ENCODE peak calls at places on chromosomes 16 and 17, in four cellular contexts. P is DMS153; V is effector memory CD8-positive, alpha-beta T cell; A is stimulated activated CD8-positive, alpha-beta memory T cell treated with anti-CD3 and anti-CD28 coated beads, Interleukin-15, amount 100 ng/mL, for 48 hours. O is an unnamed sample.

GRCh38 chr17:65633988-65634387 is 72.5 kb upstream of the AXIN2 start:
- DNase-seq in V (no peak), A (no peak), P (peak), O (no peak)

GRCh38 chr16:19014456-19014855 is 30.7 kb downstream of the TMC7 start:
- DNase-seq in P (no peak), V (no peak), A (no peak), O (no peak)

GRCh38 chr16:87293990-87294389 is 23.2 kb downstream of the C16orf95 start:
- DNase-seq in P (no peak), V (no peak), A (no peak), O (no peak)

GRCh38 chr17:59365383-59365981 is 34.0 kb downstream of the YPEL2 start:
- DNase-seq in A (no peak), P (peak), V (no peak), O (no peak)

GRCh38 chr16:72952404-72953301 is 95.3 kb downstream of the ZFHX3 start:
- DNase-seq in A (no peak), V (no peak), P (no peak), O (no peak)

GRCh38 chr16:71927383-71927782 is 32.1 kb downstream of the IST1 start:
- DNase-seq in V (no peak), A (no peak), P (no peak), O (no peak)

GRCh38 chr17:74356640-74357465 is 4.8 kb downstream of the BTBD17 start:
- DNase-seq in V (no peak), P (no peak), A (no peak), O (no peak)

GRCh38 chr17:48488548-48489106 is 42.2 kb downstream of the HOXB1 start:
- DNase-seq in V (no peak), P (peak), A (no peak), O (no peak)

GRCh38 chr16:66927918-66928649 is 2.7 kb upstream of the RRAD start:
- DNase-seq in P (no peak), A (no peak), V (no peak), O (no peak)

GRCh38 chr17:17179371-17179827 is 26.7 kb downstream of the PLD6 start:
- DNase-seq in A (no peak), V (no peak), P (no peak), O (no peak)

GRCh38 chr17:28368306-28368831 is 1.7 kb downstream of the VTN start:
- DNase-seq in V (no peak), P (no peak), A (no peak), O (no peak)

GRCh38 chr17:81083125-81083765 is 48.3 kb downstream of the BAIAP2 start:
- DNase-seq in V (no peak), P (no peak), A (no peak), O (no peak)

GRCh38 chr16:1026784-1027415 is 45.3 kb downstream of the SOX8 start:
- DNase-seq in P (no peak), V (no peak), A (no peak), O (no peak)

GRCh38 chr17:2084129-2084765 is 29.3 kb downstream of the HIC1 start:
- DNase-seq in P (no peak), V (no peak), A (no peak), O (no peak)

GRCh38 chr17:47220531-47220999 is 11.4 kb downstream of the MYL4 start:
- DNase-seq in V (peak), A (no peak), P (no peak), O (peak)

GRCh38 chr16:1167276-1168107 is 14.6 kb downstream of the CACNA1H start:
- DNase-seq in V (no peak), A (no peak), P (peak), O (no peak)

GRCh38 chr16:27795992-27796614 is 246.2 kb downstream of the KATNIP start:
- DNase-seq in P (no peak), V (no peak), A (peak), O (no peak)

GRCh38 chr17:43673516-43674323 is 12.0 kb upstream of the MEOX1 start:
- DNase-seq in P (peak), V (peak), A (peak), O (peak)

GRCh38 chr17:58336456-58337094 is 8.0 kb upstream of the TSPOAP1 start:
- DNase-seq in P (no peak), V (no peak), A (no peak), O (peak)

GRCh38 chr16:22424161-22424937 is 49.9 kb upstream of the CDR2 start:
- DNase-seq in P (no peak), V (no peak), A (no peak), O (no peak)

GRCh38 chr16:1744338-1744840 is 27.0 kb downstream of the NME3 start:
- DNase-seq in P (no peak), V (no peak), A (no peak), O (no peak)

GRCh38 chr17:29124931-29125270 is 55.3 kb downstream of the MYO18A start:
- DNase-seq in A (no peak), P (no peak), V (no peak), O (no peak)

GRCh38 chr16:28865289-28865688 is 1.6 kb downstream of the SH2B1 start:
- DNase-seq in A (no peak), P (no peak), V (no peak), O (no peak)

O was measured in NK-92 treated with Interleukin-12 subunit alpha and Interleukin-12 subunit beta, amount 100 ng/mL, for 24 hours.